ENCODE peak calls at places on chromosome 2, in nine cellular contexts. One of them, this sample, is unnamed. For H3K4me1 and H3K9me3, the result is how much of the 10 kb centered on the place peaks cover.

GRCh38 chr2:105617631-105618350 is 126.9 kb upstream of the NCK2 start:
- DNase-seq in CD8-positive, alpha-beta memory T cell: no peak
- DNase-seq in endodermal cell: no peak
- DNase-seq in fibroblast of lung: no peak
- DNase-seq in psoas muscle: no peak
- DNase-seq in SJSA1: no peak
- DNase-seq in gastrocnemius medialis: no peak
- DNase-seq in colonic mucosa: peak
- DNase-seq in naive thymus-derived CD4-positive, alpha-beta T cell: no peak
- DNase-seq in this sample: no peak

GRCh38 chr2:72579595-72580180 is 246.1 kb downstream of the EXOC6B start:
- DNase-seq in fibroblast of lung: peak
- DNase-seq in gastrocnemius medialis: no peak
- DNase-seq in CD8-positive, alpha-beta memory T cell: no peak
- DNase-seq in psoas muscle: no peak
- DNase-seq in colonic mucosa: no peak
- DNase-seq in endodermal cell: no peak
- DNase-seq in naive thymus-derived CD4-positive, alpha-beta T cell: peak
- DNase-seq in SJSA1: no peak
- DNase-seq in this sample: no peak

GRCh38 chr2:218658671-218659257 is 659 bp downstream of the ZNF142 start:
- DNase-seq in CD8-positive, alpha-beta memory T cell: peak
- DNase-seq in endodermal cell: peak
- DNase-seq in fibroblast of lung: peak
- DNase-seq in colonic mucosa: peak
- DNase-seq in SJSA1: peak
- DNase-seq in gastrocnemius medialis: no peak
- DNase-seq in naive thymus-derived CD4-positive, alpha-beta T cell: no peak
- DNase-seq in psoas muscle: no peak
- DNase-seq in this sample: peak

GRCh38 chr2:84901593-84902120 is 3.8 kb upstream of the TMSB10 start:
- DNase-seq in SJSA1: no peak
- DNase-seq in colonic mucosa: peak
- DNase-seq in CD8-positive, alpha-beta memory T cell: no peak
- DNase-seq in gastrocnemius medialis: no peak
- DNase-seq in fibroblast of lung: peak
- DNase-seq in naive thymus-derived CD4-positive, alpha-beta T cell: no peak
- DNase-seq in endodermal cell: peak
- DNase-seq in psoas muscle: no peak
- DNase-seq in this sample: no peak

GRCh38 chr2:214484239-214484638 is 73.4 kb downstream of the VWC2L start:
- DNase-seq in endodermal cell: no peak
- DNase-seq in gastrocnemius medialis: peak
- DNase-seq in CD8-positive, alpha-beta memory T cell: no peak
- DNase-seq in SJSA1: peak
- DNase-seq in fibroblast of lung: no peak
- DNase-seq in naive thymus-derived CD4-positive, alpha-beta T cell: no peak
- DNase-seq in colonic mucosa: no peak
- DNase-seq in psoas muscle: no peak
- DNase-seq in this sample: no peak

GRCh38 chr2:227703280-227703732 is 14.5 kb downstream of the SLC19A3 start:
- DNase-seq in psoas muscle: no peak
- DNase-seq in gastrocnemius medialis: no peak
- DNase-seq in colonic mucosa: no peak
- DNase-seq in naive thymus-derived CD4-positive, alpha-beta T cell: no peak
- DNase-seq in SJSA1: no peak
- DNase-seq in fibroblast of lung: peak
- DNase-seq in endodermal cell: no peak
- DNase-seq in CD8-positive, alpha-beta memory T cell: no peak
- DNase-seq in this sample: no peak

GRCh38 chr2:234579231-234579962 is 82.5 kb upstream of the ARL4C start:
- DNase-seq in CD8-positive, alpha-beta memory T cell: no peak
- DNase-seq in fibroblast of lung: peak
- DNase-seq in SJSA1: no peak
- DNase-seq in naive thymus-derived CD4-positive, alpha-beta T cell: no peak
- DNase-seq in psoas muscle: no peak
- DNase-seq in gastrocnemius medialis: no peak
- DNase-seq in endodermal cell: no peak
- DNase-seq in colonic mucosa: no peak
- DNase-seq in this sample: no peak

GRCh38 chr2:130150181-130151144 is 5.6 kb upstream of the CCDC74B start:
- DNase-seq in CD8-positive, alpha-beta memory T cell: no peak
- DNase-seq in endodermal cell: no peak
- DNase-seq in naive thymus-derived CD4-positive, alpha-beta T cell: no peak
- DNase-seq in SJSA1: no peak
- DNase-seq in fibroblast of lung: no peak
- DNase-seq in gastrocnemius medialis: no peak
- DNase-seq in colonic mucosa: no peak
- DNase-seq in psoas muscle: no peak
- DNase-seq in this sample: no peak

GRCh38 chr2:37085731-37086147 is 1.4 kb downstream of the GPATCH11 start:
- DNase-seq in colonic mucosa: no peak
- DNase-seq in naive thymus-derived CD4-positive, alpha-beta T cell: no peak
- DNase-seq in CD8-positive, alpha-beta memory T cell: no peak
- DNase-seq in endodermal cell: peak
- DNase-seq in SJSA1: peak
- DNase-seq in gastrocnemius medialis: no peak
- DNase-seq in fibroblast of lung: peak
- DNase-seq in psoas muscle: no peak
- DNase-seq in this sample: no peak

GRCh38 chr2:212930556-212930955 is 220.9 kb downstream of the IKZF2 start:
- DNase-seq in CD8-positive, alpha-beta memory T cell: no peak
- DNase-seq in SJSA1: no peak
- DNase-seq in endodermal cell: no peak
- DNase-seq in naive thymus-derived CD4-positive, alpha-beta T cell: no peak
- DNase-seq in gastrocnemius medialis: no peak
- DNase-seq in psoas muscle: no peak
- DNase-seq in fibroblast of lung: no peak
- DNase-seq in colonic mucosa: no peak
- DNase-seq in this sample: no peak

GRCh38 chr2:42860518-42861094 is 68.2 kb upstream of the HAAO start:
- DNase-seq in endodermal cell: no peak
- DNase-seq in SJSA1: no peak
- DNase-seq in naive thymus-derived CD4-positive, alpha-beta T cell: no peak
- DNase-seq in CD8-positive, alpha-beta memory T cell: no peak
- DNase-seq in colonic mucosa: no peak
- DNase-seq in psoas muscle: no peak
- DNase-seq in fibroblast of lung: no peak
- DNase-seq in gastrocnemius medialis: no peak
- DNase-seq in this sample: no peak

GRCh38 chr2:84393829-84394228 is 65.3 kb downstream of the SUCLG1 start:
- DNase-seq in psoas muscle: no peak
- DNase-seq in naive thymus-derived CD4-positive, alpha-beta T cell: no peak
- DNase-seq in colonic mucosa: no peak
- DNase-seq in endodermal cell: no peak
- DNase-seq in fibroblast of lung: peak
- DNase-seq in CD8-positive, alpha-beta memory T cell: no peak
- DNase-seq in SJSA1: peak
- DNase-seq in gastrocnemius medialis: no peak
- DNase-seq in this sample: no peak

GRCh38 chr2:69539549-69539908 is 102.3 kb upstream of the NFU1 start:
- DNase-seq in SJSA1: no peak
- DNase-seq in psoas muscle: no peak
- DNase-seq in colonic mucosa: no peak
- DNase-seq in fibroblast of lung: no peak
- DNase-seq in naive thymus-derived CD4-positive, alpha-beta T cell: no peak
- DNase-seq in endodermal cell: no peak
- DNase-seq in gastrocnemius medialis: no peak
- DNase-seq in CD8-positive, alpha-beta memory T cell: no peak
- DNase-seq in this sample: no peak
- H3K4me1 ChIP-seq in SJSA1: under half
- H3K4me1 ChIP-seq in psoas muscle: under half
- H3K4me1 ChIP-seq in colonic mucosa: under half
- H3K4me1 ChIP-seq in fibroblast of lung: under half
- H3K4me1 ChIP-seq in naive thymus-derived CD4-positive, alpha-beta T cell: under half
- H3K4me1 ChIP-seq in endodermal cell: under half
- H3K4me1 ChIP-seq in gastrocnemius medialis: under half
- H3K4me1 ChIP-seq in CD8-positive, alpha-beta memory T cell: under half
- H3K4me1 ChIP-seq in this sample: under half

GRCh38 chr2:16201876-16202642 is 261.7 kb downstream of the MYCN start:
- DNase-seq in fibroblast of lung: no peak
- DNase-seq in gastrocnemius medialis: no peak
- DNase-seq in psoas muscle: no peak
- DNase-seq in naive thymus-derived CD4-positive, alpha-beta T cell: no peak
- DNase-seq in CD8-positive, alpha-beta memory T cell: no peak
- DNase-seq in SJSA1: no peak
- DNase-seq in colonic mucosa: peak
- DNase-seq in endodermal cell: no peak
- DNase-seq in this sample: peak
- H3K9me3 ChIP-seq in fibroblast of lung: under half
- H3K9me3 ChIP-seq in gastrocnemius medialis: under half
- H3K9me3 ChIP-seq in psoas muscle: under half
- H3K9me3 ChIP-seq in naive thymus-derived CD4-positive, alpha-beta T cell: under half
- H3K9me3 ChIP-seq in CD8-positive, alpha-beta memory T cell: under half
- H3K9me3 ChIP-seq in SJSA1: under half
- H3K9me3 ChIP-seq in colonic mucosa: under half
- H3K9me3 ChIP-seq in endodermal cell: under half
- H3K9me3 ChIP-seq in this sample: under half

GRCh38 chr2:216346781-216347180 is 25.5 kb downstream of the MARCHF4 start:
- DNase-seq in psoas muscle: no peak
- DNase-seq in fibroblast of lung: no peak
- DNase-seq in SJSA1: no peak
- DNase-seq in endodermal cell: no peak
- DNase-seq in colonic mucosa: no peak
- DNase-seq in CD8-positive, alpha-beta memory T cell: no peak
- DNase-seq in naive thymus-derived CD4-positive, alpha-beta T cell: no peak
- DNase-seq in gastrocnemius medialis: no peak
- DNase-seq in this sample: no peak

GRCh38 chr2:216343221-216343985 is 28.9 kb downstream of the MARCHF4 start:
- DNase-seq in fibroblast of lung: no peak
- DNase-seq in psoas muscle: no peak
- DNase-seq in endodermal cell: no peak
- DNase-seq in CD8-positive, alpha-beta memory T cell: no peak
- DNase-seq in gastrocnemius medialis: no peak
- DNase-seq in SJSA1: no peak
- DNase-seq in colonic mucosa: no peak
- DNase-seq in naive thymus-derived CD4-positive, alpha-beta T cell: no peak
- DNase-seq in this sample: no peak

GRCh38 chr2:216344206-216344957 is 27.9 kb downstream of the MARCHF4 start:
- DNase-seq in colonic mucosa: no peak
- DNase-seq in fibroblast of lung: peak
- DNase-seq in endodermal cell: peak
- DNase-seq in gastrocnemius medialis: no peak
- DNase-seq in SJSA1: no peak
- DNase-seq in naive thymus-derived CD4-positive, alpha-beta T cell: no peak
- DNase-seq in psoas muscle: no peak
- DNase-seq in CD8-positive, alpha-beta memory T cell: no peak
- DNase-seq in this sample: no peak

GRCh38 chr2:216345846-216346245 is 26.4 kb downstream of the MARCHF4 start:
- DNase-seq in colonic mucosa: no peak
- DNase-seq in gastrocnemius medialis: no peak
- DNase-seq in endodermal cell: peak
- DNase-seq in CD8-positive, alpha-beta memory T cell: no peak
- DNase-seq in psoas muscle: no peak
- DNase-seq in naive thymus-derived CD4-positive, alpha-beta T cell: no peak
- DNase-seq in fibroblast of lung: no peak
- DNase-seq in SJSA1: no peak
- DNase-seq in this sample: no peak

GRCh38 chr2:216344958-216345315 is 27.3 kb downstream of the MARCHF4 start:
- DNase-seq in endodermal cell: no peak
- DNase-seq in colonic mucosa: no peak
- DNase-seq in gastrocnemius medialis: no peak
- DNase-seq in fibroblast of lung: no peak
- DNase-seq in CD8-positive, alpha-beta memory T cell: no peak
- DNase-seq in naive thymus-derived CD4-positive, alpha-beta T cell: no peak
- DNase-seq in psoas muscle: no peak
- DNase-seq in SJSA1: peak
- DNase-seq in this sample: no peak
- H3K4me3 ChIP-seq in endodermal cell: peak
- H3K4me3 ChIP-seq in colonic mucosa: no peak
- H3K4me3 ChIP-seq in gastrocnemius medialis: no peak
- H3K4me3 ChIP-seq in fibroblast of lung: no peak
- H3K4me3 ChIP-seq in CD8-positive, alpha-beta memory T cell: no peak
- H3K4me3 ChIP-seq in naive thymus-derived CD4-positive, alpha-beta T cell: no peak
- H3K4me3 ChIP-seq in psoas muscle: no peak
- H3K4me3 ChIP-seq in SJSA1: no peak
- H3K4me3 ChIP-seq in this sample: no peak

GRCh38 chr2:17646838-17647701 is 106.5 kb downstream of the SMC6 start:
- DNase-seq in psoas muscle: no peak
- DNase-seq in fibroblast of lung: no peak
- DNase-seq in CD8-positive, alpha-beta memory T cell: no peak
- DNase-seq in colonic mucosa: peak
- DNase-seq in gastrocnemius medialis: no peak
- DNase-seq in endodermal cell: no peak
- DNase-seq in SJSA1: no peak
- DNase-seq in naive thymus-derived CD4-positive, alpha-beta T cell: no peak
- DNase-seq in this sample: no peak

GRCh38 chr2:17648571-17648970 is 105.0 kb downstream of the SMC6 start:
- DNase-seq in gastrocnemius medialis: no peak
- DNase-seq in SJSA1: no peak
- DNase-seq in CD8-positive, alpha-beta memory T cell: no peak
- DNase-seq in fibroblast of lung: no peak
- DNase-seq in naive thymus-derived CD4-positive, alpha-beta T cell: no peak
- DNase-seq in endodermal cell: no peak
- DNase-seq in psoas muscle: no peak
- DNase-seq in colonic mucosa: peak
- DNase-seq in this sample: no peak

GRCh38 chr2:17652681-17653080 is 100.9 kb downstream of the SMC6 start:
- DNase-seq in CD8-positive, alpha-beta memory T cell: no peak
- DNase-seq in fibroblast of lung: peak
- DNase-seq in colonic mucosa: peak
- DNase-seq in SJSA1: no peak
- DNase-seq in endodermal cell: no peak
- DNase-seq in gastrocnemius medialis: no peak
- DNase-seq in naive thymus-derived CD4-positive, alpha-beta T cell: no peak
- DNase-seq in psoas muscle: no peak
- DNase-seq in this sample: no peak

GRCh38 chr2:17646096-17646554 is 105.6 kb downstream of the VSNL1 start:
- DNase-seq in CD8-positive, alpha-beta memory T cell: no peak
- DNase-seq in naive thymus-derived CD4-positive, alpha-beta T cell: peak
- DNase-seq in psoas muscle: no peak
- DNase-seq in endodermal cell: peak
- DNase-seq in gastrocnemius medialis: peak
- DNase-seq in colonic mucosa: peak
- DNase-seq in fibroblast of lung: peak
- DNase-seq in SJSA1: peak
- DNase-seq in this sample: peak

DNA sequence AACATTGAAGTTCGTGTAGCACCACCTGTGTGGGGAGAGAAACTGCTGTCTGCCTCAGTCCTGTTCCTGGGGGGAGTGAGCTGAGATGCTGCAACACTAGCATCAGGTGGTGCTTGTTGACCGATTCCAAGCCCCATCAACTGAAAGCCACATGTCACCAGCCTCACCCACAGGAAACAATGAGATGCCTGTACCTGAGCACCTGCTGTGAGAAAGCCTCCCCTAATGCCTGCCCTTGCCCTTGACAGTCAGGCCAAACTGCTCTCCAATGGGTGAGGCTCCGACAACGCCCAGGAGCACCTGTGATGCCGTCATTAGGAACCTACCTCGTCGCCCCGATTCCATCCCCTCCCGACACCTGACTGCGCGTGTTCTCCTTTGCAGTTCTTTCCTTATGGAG is 104.6 kb downstream of the SMC6 start:
- DNase-seq in colonic mucosa: peak
- DNase-seq in CD8-positive, alpha-beta memory T cell: no peak
- DNase-seq in endodermal cell: no peak
- DNase-seq in fibroblast of lung: no peak
- DNase-seq in psoas muscle: no peak
- DNase-seq in SJSA1: no peak
- DNase-seq in gastrocnemius medialis: no peak
- DNase-seq in naive thymus-derived CD4-positive, alpha-beta T cell: no peak
- DNase-seq in this sample: no peak
- H3K4me1 ChIP-seq in colonic mucosa: under half
- H3K4me1 ChIP-seq in CD8-positive, alpha-beta memory T cell: under half
- H3K4me1 ChIP-seq in endodermal cell: under half
- H3K4me1 ChIP-seq in fibroblast of lung: under half
- H3K4me1 ChIP-seq in psoas muscle: under half
- H3K4me1 ChIP-seq in SJSA1: under half
- H3K4me1 ChIP-seq in gastrocnemius medialis: under half
- H3K4me1 ChIP-seq in naive thymus-derived CD4-positive, alpha-beta T cell: under half
- H3K4me1 ChIP-seq in this sample: under half

GRCh38 chr2:150280255-150280654 is 207.2 kb downstream of the RND3 start:
- DNase-seq in endodermal cell: no peak
- DNase-seq in naive thymus-derived CD4-positive, alpha-beta T cell: no peak
- DNase-seq in gastrocnemius medialis: peak
- DNase-seq in psoas muscle: no peak
- DNase-seq in colonic mucosa: no peak
- DNase-seq in CD8-positive, alpha-beta memory T cell: no peak
- DNase-seq in SJSA1: no peak
- DNase-seq in fibroblast of lung: peak
- DNase-seq in this sample: no peak
- H3K9me3 ChIP-seq in endodermal cell: under half
- H3K9me3 ChIP-seq in naive thymus-derived CD4-positive, alpha-beta T cell: under half
- H3K9me3 ChIP-seq in gastrocnemius medialis: under half
- H3K9me3 ChIP-seq in psoas muscle: under half
- H3K9me3 ChIP-seq in colonic mucosa: under half
- H3K9me3 ChIP-seq in CD8-positive, alpha-beta memory T cell: under half
- H3K9me3 ChIP-seq in SJSA1: under half
- H3K9me3 ChIP-seq in fibroblast of lung: under half
- H3K9me3 ChIP-seq in this sample: under half

This sample was measured in Peyer's patch.